ENCODE peak calls at places on chromosome 1, in nine cellular contexts. J is dorsolateral prefrontal cortex; Z is NCI-H2081; P is EL; N is T-cell; Y is stimulated activated CD4-positive, alpha-beta T cell treated with anti-CD3 and anti-CD28 coated beads, Interleukin-15, amount 100 ng/mL, for 1 hour; O is activated T-cell treated with anti-CD3 and anti-CD28 coated beads, Interleukin-2, amount 50 U/mL, for 72 hours; V is pulmonary artery endothelial cell; H is NCI-H2107. X is an unnamed sample.

GRCh38 chr1:51671527-51672325 is 54.8 kb downstream of the OSBPL9 start:
- DNase-seq in J (no peak), Z (no peak), P (peak; percentile 82), N (no peak), Y (no peak), O (no peak), V (peak; percentile 72), H (no peak), X (no peak)

GRCh38 chr1:24888061-24888970 is 41.8 kb downstream of the RUNX3 start:
- DNase-seq in J (no peak), Z (no peak), P (no peak), N (no peak), Y (no peak), O (no peak), V (no peak), H (no peak), X (no peak)

GRCh38 chr1:66402194-66402593 is 131.8 kb upstream of the SGIP1 start:
- DNase-seq in J (peak; percentile 57), Z (no peak), P (no peak), N (no peak), Y (no peak), O (no peak), V (no peak), H (peak; percentile 23), X (no peak)

GRCh38 chr1:234535763-234536515 is 57.0 kb upstream of the TARBP1 start:
- DNase-seq in J (no peak), Z (no peak), P (no peak), N (no peak), Y (no peak), O (no peak), V (no peak), H (no peak), X (no peak)

GRCh38 chr1:17155257-17155895 is 36.1 kb upstream of the PADI2 start:
- DNase-seq in J (no peak), Z (no peak), P (no peak), N (no peak), Y (no peak), O (no peak), V (no peak), H (no peak), X (no peak)

GRCh38 chr1:198876371-198876871 is 237.6 kb downstream of the PTPRC start:
- DNase-seq in J (peak; percentile 49), Z (peak; percentile 45), P (no peak), N (no peak), Y (no peak), O (no peak), V (no peak), H (peak; percentile 34), X (no peak)

GRCh38 chr1:54885863-54886723 is 902 bp downstream of the DHCR24 start:
- DNase-seq in J (no peak), Z (peak; percentile 34), P (peak; percentile 64), N (no peak), Y (no peak), O (no peak), V (no peak), H (no peak), X (no peak)

GRCh38 chr1:20250346-20250989 is 40.2 kb upstream of the VWA5B1 start:
- DNase-seq in J (no peak), Z (no peak), P (no peak), N (no peak), Y (no peak), O (peak; percentile 40), V (no peak), H (no peak), X (no peak)

GRCh38 chr1:206075786-206076725 is 23.1 kb downstream of the RHEX start:
- DNase-seq in J (no peak), Z (no peak), P (peak; percentile 31), N (no peak), Y (no peak), O (no peak), V (no peak), H (no peak), X (no peak)

GRCh38 chr1:162256287-162256686 is 120.4 kb downstream of the SPATA46 start:
- DNase-seq in J (no peak), Z (no peak), P (no peak), N (no peak), Y (no peak), O (no peak), V (no peak), H (no peak), X (no peak)

GRCh38 chr1:37923551-37923889 is 23.3 kb downstream of the INPP5B start:
- DNase-seq in J (no peak), Z (no peak), P (no peak), N (no peak), Y (no peak), O (no peak), V (no peak), H (no peak), X (no peak)

GRCh38 chr1:16367968-16368910 is 1.2 kb downstream of the SZRD1 start:
- DNase-seq in J (no peak), Z (no peak), P (peak; percentile 72), N (no peak), Y (no peak), O (no peak), V (no peak), H (no peak), X (no peak)

GRCh38 chr1:65235867-65236805 is 73.2 kb upstream of the DNAJC6 start:
- DNase-seq in J (no peak), Z (peak; percentile 46), P (peak; percentile 62), N (no peak), Y (no peak), O (no peak), V (no peak), H (peak; percentile 57), X (no peak)

GRCh38 chr1:67130673-67131072 is 4.1 kb downstream of the C1orf141 start:
- DNase-seq in J (no peak), Z (no peak), P (no peak), N (no peak), Y (no peak), O (no peak), V (no peak), H (no peak), X (no peak)

GRCh38 chr1:83998599-83999315 is at the start of gene TTLL7:
- DNase-seq in J (peak; percentile 95), Z (peak; percentile 91), P (peak; percentile 47), N (peak; percentile 5), Y (peak; percentile 26), O (peak; percentile 85), V (peak; percentile 19), H (peak; percentile 64), X (peak; percentile 64)

GRCh38 chr1:150558328-150558727 is 9.1 kb downstream of the ADAMTSL4 start:
- DNase-seq in J (no peak), Z (no peak), P (no peak), N (no peak), Y (no peak), O (no peak), V (no peak), H (no peak), X (no peak)

GRCh38 chr1:163093169-163093568 is 24.0 kb downstream of the RGS4 start:
- DNase-seq in J (no peak), Z (no peak), P (no peak), N (no peak), Y (no peak), O (no peak), V (no peak), H (no peak), X (no peak)

GRCh38 chr1:210232524-210233215 is at the start of gene SERTAD4:
- DNase-seq in J (peak; percentile 49), Z (peak; percentile 72), P (peak; percentile 65), N (no peak), Y (no peak), O (no peak), V (no peak), H (peak; percentile 41), X (no peak)

GRCh38 chr1:214416417-214417212 is 134.8 kb downstream of the PTPN14 start:
- DNase-seq in J (no peak), Z (no peak), P (peak; percentile 60), N (no peak), Y (no peak), O (no peak), V (no peak), H (no peak), X (no peak)

GRCh38 chr1:29519733-29520132 is 283.4 kb downstream of the PTPRU start:
- DNase-seq in J (no peak), Z (no peak), P (no peak), N (no peak), Y (no peak), O (no peak), V (no peak), H (no peak), X (no peak)

GRCh38 chr1:227234998-227235405 is 83.3 kb downstream of the CDC42BPA start:
- DNase-seq in J (no peak), Z (peak; percentile 27), P (peak; percentile 74), N (no peak), Y (no peak), O (peak; percentile 4), V (peak; percentile 45), H (no peak), X (no peak)

GRCh38 chr1:25904942-25905679 is 1.1 kb downstream of the STMN1 start:
- DNase-seq in J (peak; percentile 99), Z (peak; percentile 97), P (peak; percentile 95), N (peak; percentile 81), Y (peak; percentile 90), O (peak; percentile 94), V (peak; percentile 68), H (peak; percentile 94), X (peak; percentile 83)

GRCh38 chr1:115748396-115749130 is 20.0 kb downstream of the CASQ2 start:
- DNase-seq in J (no peak), Z (no peak), P (peak; percentile 8), N (no peak), Y (no peak), O (no peak), V (no peak), H (no peak), X (no peak)

GRCh38 chr1:101136739-101137138 is 100.1 kb upstream of the S1PR1 start:
- DNase-seq in J (no peak), Z (no peak), P (peak; percentile 34), N (no peak), Y (no peak), O (peak; percentile 29), V (peak; percentile 59), H (no peak), X (no peak)

GRCh38 chr1:220818421-220819173 is 31.9 kb downstream of the MTARC1 start:
- DNase-seq in J (no peak), Z (no peak), P (peak; percentile 98), N (no peak), Y (no peak), O (no peak), V (no peak), H (no peak), X (no peak)

GRCh38 chr1:198937231-198938031 is 298.6 kb downstream of the PTPRC start:
- DNase-seq in J (peak; percentile 58), Z (peak; percentile 84), P (peak; percentile 92), N (peak; percentile 20), Y (no peak), O (peak; percentile 44), V (peak; percentile 89), H (peak; percentile 37), X (peak; percentile 53)

GRCh38 chr1:231390071-231390470 is 32.0 kb downstream of the EGLN1 start:
- DNase-seq in J (no peak), Z (no peak), P (peak; percentile 77), N (no peak), Y (no peak), O (no peak), V (no peak), H (no peak), X (no peak)

GRCh38 chr1:226874579-226875425 is 4.4 kb downstream of the PSEN2 start:
- DNase-seq in J (no peak), Z (no peak), P (no peak), N (no peak), Y (no peak), O (no peak), V (no peak), H (no peak), X (no peak)

GRCh38 chr1:65260851-65261473 is 48.4 kb upstream of the DNAJC6 start:
- DNase-seq in J (peak; percentile 74), Z (no peak), P (peak; percentile 91), N (no peak), Y (no peak), O (no peak), V (no peak), H (no peak), X (no peak)

GRCh38 chr1:64042331-64043100 is 160.9 kb upstream of the UBE2U start:
- DNase-seq in J (no peak), Z (no peak), P (peak; percentile 97), N (no peak), Y (no peak), O (no peak), V (peak; percentile 67), H (no peak), X (no peak)

GRCh38 chr1:94832446-94832845 is 12.3 kb downstream of the SLC44A3 start:
- DNase-seq in J (no peak), Z (no peak), P (no peak), N (no peak), Y (no peak), O (no peak), V (no peak), H (no peak), X (no peak)